ENCODE peak calls at places on chromosome 3, in seven cellular contexts. G is ovary; L is Right ventricle myocardium superior; M is GM12865; N is activated CD4-positive, alpha-beta T cell treated with anti-CD3 and anti-CD28 coated beads for 1 hour; K is activated naive CD8-positive, alpha-beta T cell treated with anti-CD3 and anti-CD28 coated beads, Interleukin-2, amount 50 U/mL, for 24 hours; R is NCI-H510A treated with DMSO at 0.1 percent for 48 hours. D is an unnamed sample.

GRCh38 chr3:144178607-144179006 is 207.0 kb downstream of the DIPK2A start:
- DNase-seq in G (no peak), L (no peak), M (no peak), N (no peak), K (no peak), R (no peak), D (no peak)

GRCh38 chr3:116453676-116454346 is 8.5 kb upstream of the LSAMP start:
- DNase-seq in G (no peak), L (no peak), M (no peak), N (no peak), K (no peak), R (no peak), D (no peak)

GRCh38 chr3:133412511-133413165 is 12.8 kb downstream of the BFSP2 start:
- DNase-seq in G (peak), L (no peak), M (no peak), N (no peak), K (no peak), R (no peak), D (no peak)

GRCh38 chr3:169058681-169059080 is 604.8 kb downstream of the MECOM start:
- DNase-seq in G (no peak), L (no peak), M (no peak), N (no peak), K (no peak), R (no peak), D (no peak)

GRCh38 chr3:138898301-138898700 is 48.6 kb downstream of the FOXL2 start:
- DNase-seq in G (no peak), L (no peak), M (no peak), N (no peak), K (no peak), R (no peak), D (no peak)

GRCh38 chr3:37546876-37547275 is 314.8 kb upstream of the CTDSPL start:
- DNase-seq in G (no peak), L (no peak), M (peak), N (no peak), K (no peak), R (peak), D (no peak)

GRCh38 chr3:195440379-195440778 is 2.4 kb downstream of the ACAP2 start:
- DNase-seq in G (no peak), L (no peak), M (peak), N (no peak), K (no peak), R (no peak), D (peak)

GRCh38 chr3:58473275-58473674 is 18.6 kb upstream of the KCTD6 start:
- DNase-seq in G (no peak), L (no peak), M (no peak), N (no peak), K (no peak), R (no peak), D (no peak)

D was measured in CD4-positive, CD25-positive, alpha-beta regulatory T cell.